ENCODE peak calls at places on chromosome 15, in seven cellular contexts. F, H, L, K, T, Z and V are unnamed samples.

GRCh38 chr15:58221591-58222241 is 83.5 kb downstream of the AQP9 start:
- DNase-seq in F (peak), H (no peak), L (no peak), K (no peak), T (peak), Z (no peak), V (no peak)

GRCh38 chr15:75720787-75721461 is 8.3 kb upstream of the CSPG4 start:
- DNase-seq in F (peak), H (peak), L (no peak), K (no peak), T (peak), Z (no peak), V (peak)

GRCh38 chr15:96703087-96703486 is 372.6 kb downstream of the NR2F2 start:
- DNase-seq in F (no peak), H (no peak), L (no peak), K (no peak), T (no peak), Z (no peak), V (no peak)

GRCh38 chr15:78684645-78685044 is 43.6 kb upstream of the CHRNB4 start:
- DNase-seq in F (peak), H (no peak), L (no peak), K (no peak), T (no peak), Z (no peak), V (no peak)

GRCh38 chr15:88908697-88909621 is 4.2 kb downstream of the MFGE8 start:
- DNase-seq in F (peak), H (no peak), L (no peak), K (no peak), T (no peak), Z (no peak), V (no peak)

GRCh38 chr15:27241942-27242341 is 271.0 kb downstream of the GABRG3 start:
- DNase-seq in F (no peak), H (no peak), L (no peak), K (no peak), T (no peak), Z (no peak), V (no peak)

GRCh38 chr15:69300129-69300588 is 1.4 kb downstream of the PAQR5 start:
- DNase-seq in F (no peak), H (peak), L (no peak), K (no peak), T (peak), Z (no peak), V (no peak)

GRCh38 chr15:71202712-71203111 is 87.4 kb downstream of the THSD4 start:
- DNase-seq in F (no peak), H (no peak), L (no peak), K (no peak), T (peak), Z (no peak), V (no peak)

GRCh38 chr15:82132116-82132515 is 86.3 kb upstream of the MEX3B start:
- DNase-seq in F (no peak), H (no peak), L (no peak), K (no peak), T (no peak), Z (no peak), V (no peak)

GRCh38 chr15:37995461-37996347 is 61.3 kb downstream of the TMCO5A start:
- DNase-seq in F (peak), H (no peak), L (no peak), K (no peak), T (no peak), Z (peak), V (peak)

GRCh38 chr15:71705151-71705550 is 105.2 kb upstream of the NR2E3 start:
- DNase-seq in F (peak), H (no peak), L (no peak), K (no peak), T (peak), Z (no peak), V (no peak)

GRCh38 chr15:52678036-52678467 is 1.1 kb downstream of the ATOSA start:
- DNase-seq in F (peak), H (peak), L (peak), K (no peak), T (peak), Z (peak), V (no peak)

GRCh38 chr15:38068600-38068999 is 134.2 kb downstream of the TMCO5A start:
- DNase-seq in F (no peak), H (no peak), L (no peak), K (no peak), T (no peak), Z (no peak), V (no peak)

GRCh38 chr15:61518191-61518950 is 289.3 kb upstream of the RORA start:
- DNase-seq in F (no peak), H (no peak), L (no peak), K (no peak), T (no peak), Z (no peak), V (no peak)

GRCh38 chr15:65789759-65790158 is 2.3 kb downstream of the DENND4A start:
- DNase-seq in F (no peak), H (no peak), L (no peak), K (no peak), T (no peak), Z (no peak), V (no peak)

GRCh38 chr15:51861557-51862350 is 32.3 kb downstream of the TMOD3 start:
- DNase-seq in F (no peak), H (no peak), L (no peak), K (no peak), T (no peak), Z (no peak), V (no peak)

GRCh38 chr15:97023131-97023844 is 692.8 kb downstream of the NR2F2 start:
- DNase-seq in F (peak), H (no peak), L (no peak), K (no peak), T (no peak), Z (no peak), V (no peak)

GRCh38 chr15:73225358-73226015 is 143.3 kb downstream of the HCN4 start:
- DNase-seq in F (no peak), H (no peak), L (no peak), K (no peak), T (peak), Z (no peak), V (no peak)

GRCh38 chr15:29035571-29036285 is 150.0 kb downstream of the APBA2 start:
- DNase-seq in F (no peak), H (peak), L (no peak), K (no peak), T (no peak), Z (no peak), V (no peak)

GRCh38 chr15:96560246-96560895 is 229.9 kb downstream of the NR2F2 start:
- DNase-seq in F (peak), H (no peak), L (no peak), K (no peak), T (no peak), Z (no peak), V (no peak)

GRCh38 chr15:87722941-87723691 is 533.4 kb downstream of the NTRK3 start:
- DNase-seq in F (no peak), H (no peak), L (no peak), K (no peak), T (no peak), Z (no peak), V (no peak)

GRCh38 chr15:90814193-90814811 is 54.1 kb upstream of the FURIN start:
- DNase-seq in F (no peak), H (no peak), L (no peak), K (no peak), T (no peak), Z (no peak), V (no peak)

GRCh38 chr15:48025118-48025517 is 95.7 kb upstream of the SLC24A5 start:
- DNase-seq in F (no peak), H (no peak), L (no peak), K (no peak), T (no peak), Z (no peak), V (no peak)

DNA sequence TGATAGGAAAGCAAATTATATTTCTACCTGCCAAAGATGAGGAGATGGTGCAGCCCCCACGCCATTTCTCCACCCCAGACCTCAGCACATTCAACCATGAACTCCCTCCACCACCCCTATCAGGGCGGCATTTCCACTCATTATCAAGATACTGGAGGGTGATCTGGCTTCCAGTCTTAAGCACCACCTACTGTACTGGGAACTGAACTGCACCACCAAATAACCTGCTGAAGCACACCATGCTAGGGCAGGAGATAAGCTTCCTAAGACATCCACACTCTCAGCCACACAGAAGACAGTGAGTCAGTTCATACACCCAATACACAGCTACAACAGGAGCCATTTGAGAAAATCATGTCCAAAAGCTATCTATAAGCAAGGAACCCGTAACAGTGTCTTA is 98.8 kb downstream of the FGF7 start:
- DNase-seq in F (peak), H (no peak), L (no peak), K (no peak), T (no peak), Z (no peak), V (no peak)
- TF ChIP-seq CTCF in F (peak), H (no peak), L (no peak), K (no peak), T (peak), Z (no peak), V (no peak)

GRCh38 chr15:74451322-74451721 is 9.6 kb downstream of the UBL7 start:
- DNase-seq in F (no peak), H (no peak), L (no peak), K (no peak), T (no peak), Z (no peak), V (no peak)

GRCh38 chr15:74451861-74452835 is 8.8 kb downstream of the UBL7 start:
- DNase-seq in F (no peak), H (no peak), L (no peak), K (no peak), T (no peak), Z (no peak), V (no peak)

GRCh38 chr15:74458473-74458872 is 2.5 kb downstream of the UBL7 start:
- DNase-seq in F (no peak), H (no peak), L (no peak), K (no peak), T (no peak), Z (no peak), V (no peak)

GRCh38 chr15:74454764-74455500 is 6.0 kb downstream of the UBL7 start:
- DNase-seq in F (no peak), H (no peak), L (no peak), K (no peak), T (no peak), Z (no peak), V (no peak)

DNA sequence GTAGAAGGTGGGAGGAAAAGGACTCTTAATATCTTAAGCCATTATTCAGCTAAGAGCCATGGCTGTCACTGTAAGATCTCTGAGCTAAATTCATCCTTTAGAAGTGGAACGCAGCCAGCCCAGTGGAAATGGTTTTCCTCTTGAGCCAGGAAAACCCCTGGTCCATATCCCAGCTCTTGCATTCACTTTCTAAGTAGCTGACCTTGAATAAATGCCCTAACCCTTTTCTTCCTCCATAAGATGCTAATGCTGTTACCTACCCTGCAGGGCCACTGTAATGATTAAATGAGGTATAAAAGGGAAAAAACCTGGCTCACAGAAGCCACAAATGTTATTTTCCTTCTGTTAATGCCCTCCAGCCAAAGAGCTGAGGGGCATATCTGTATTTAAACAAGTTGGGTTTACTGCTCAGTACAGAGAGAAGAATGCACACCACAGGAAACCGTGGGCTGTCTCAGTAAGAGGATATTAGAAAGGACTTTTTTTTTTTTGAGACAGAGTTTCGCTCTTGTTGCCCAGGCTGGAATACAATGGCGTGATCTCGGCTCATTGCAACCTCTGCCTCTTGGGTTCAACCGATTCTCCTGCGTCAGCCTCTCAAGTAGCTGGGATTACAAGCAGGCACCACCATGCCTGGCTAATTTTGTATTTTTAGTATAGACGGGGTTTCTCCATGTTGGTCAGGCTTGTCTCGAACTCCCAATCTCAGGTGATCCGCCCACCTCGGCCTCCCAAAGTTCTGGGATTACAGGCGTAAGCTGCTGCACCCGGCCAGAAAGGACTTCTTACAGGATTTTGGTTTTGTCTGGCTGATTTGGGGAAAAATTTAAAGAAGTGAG is 6.8 kb downstream of the UBL7 start:
- DNase-seq in F (peak), H (no peak), L (no peak), K (no peak), T (no peak), Z (no peak), V (no peak)
- TF ChIP-seq CTCF in F (no peak), H (no peak), L (no peak), K (no peak), T (no peak), Z (no peak), V (no peak)

GRCh38 chr15:63277044-63277892 is at the start of gene APH1B:
- DNase-seq in F (peak), H (peak), L (peak), K (no peak), T (peak), Z (peak), V (peak)
- TF ChIP-seq CTCF in F (no peak), H (no peak), L (no peak), K (peak), T (peak), Z (no peak), V (no peak)

GRCh38 chr15:41894791-41895463 is 1.1 kb upstream of the SPTBN5 start:
- DNase-seq in F (peak), H (peak), L (peak), K (no peak), T (peak), Z (peak), V (peak)
- TF ChIP-seq CTCF in F (peak), H (no peak), L (no peak), K (peak), T (no peak), Z (no peak), V (no peak)

DNA sequence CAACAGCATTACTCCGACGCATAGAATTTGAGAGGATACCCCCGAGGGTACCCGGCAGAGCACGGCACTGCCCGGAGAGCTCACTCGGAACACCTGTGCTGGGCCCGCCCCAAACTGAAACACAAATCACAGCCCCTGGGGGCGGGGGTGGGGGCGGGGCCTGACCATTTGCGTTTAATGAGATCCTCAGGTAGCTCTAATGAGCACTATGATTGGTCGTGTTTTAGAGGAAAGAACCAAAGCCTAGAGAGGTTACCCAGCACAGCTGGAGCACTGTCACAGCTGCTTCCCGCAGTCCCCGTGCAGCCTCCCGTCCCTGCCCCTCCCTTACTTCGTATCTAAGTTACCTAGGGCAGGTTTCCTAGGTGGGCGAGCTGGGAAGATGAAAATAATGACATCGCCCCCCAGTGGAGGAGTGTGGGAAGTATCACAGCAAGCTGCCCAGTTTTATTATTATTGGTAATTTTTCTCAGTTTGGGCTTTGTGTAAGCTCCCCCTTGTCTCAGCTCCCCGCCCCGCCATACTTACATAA is 187.1 kb downstream of the PDE8A start:
- DNase-seq in F (no peak), H (peak), L (no peak), K (no peak), T (peak), Z (peak), V (no peak)
- TF ChIP-seq CTCF in F (peak), H (peak), L (peak), K (peak), T (peak), Z (peak), V (no peak)

DNA sequence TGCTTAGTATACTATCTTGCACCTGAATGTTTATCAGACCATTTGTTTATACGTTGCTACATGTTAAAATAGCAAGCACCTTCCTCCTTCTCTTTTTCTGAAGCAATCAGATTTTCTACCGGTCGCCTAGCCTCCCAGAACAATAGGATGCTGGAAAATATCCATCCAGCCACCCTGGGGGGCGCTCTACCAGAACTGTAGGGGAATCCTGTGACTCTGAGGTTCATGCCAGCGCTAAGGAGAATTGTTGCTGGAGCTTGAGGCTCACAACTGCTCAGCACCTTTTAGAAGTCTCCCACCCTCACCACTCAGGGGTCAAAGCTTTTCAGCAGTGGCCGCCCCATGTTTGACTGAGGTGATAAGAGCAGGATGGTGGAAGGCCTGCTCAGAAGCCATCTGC is 27.5 kb downstream of the SQOR start:
- DNase-seq in F (no peak), H (no peak), L (no peak), K (no peak), T (peak), Z (no peak), V (no peak)
- TF ChIP-seq CTCF in F (no peak), H (no peak), L (no peak), K (no peak), T (peak), Z (no peak), V (no peak)

DNA sequence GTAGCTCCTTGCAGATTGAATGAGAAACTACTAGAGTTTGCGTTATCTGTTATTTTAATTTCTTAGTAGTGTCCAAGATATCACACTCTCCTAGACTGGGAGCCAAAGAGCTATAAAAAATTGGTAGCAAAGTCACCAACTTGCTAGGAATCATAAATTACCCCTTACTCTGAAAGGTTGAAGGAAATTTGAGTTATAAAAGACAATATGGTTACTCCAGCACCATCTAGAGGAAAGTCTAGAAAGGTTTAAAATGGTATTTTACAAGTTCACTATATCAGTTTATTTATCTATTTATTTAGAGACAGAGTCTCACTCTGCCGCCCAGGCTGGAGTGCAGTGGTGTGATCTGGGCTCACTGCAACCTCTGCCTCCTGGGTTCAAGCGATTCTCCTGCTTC is 121.6 kb downstream of the RBPMS2 start:
- DNase-seq in F (peak), H (no peak), L (no peak), K (no peak), T (no peak), Z (no peak), V (no peak)
- TF ChIP-seq CTCF in F (peak), H (peak), L (peak), K (peak), T (peak), Z (peak), V (no peak)

DNA sequence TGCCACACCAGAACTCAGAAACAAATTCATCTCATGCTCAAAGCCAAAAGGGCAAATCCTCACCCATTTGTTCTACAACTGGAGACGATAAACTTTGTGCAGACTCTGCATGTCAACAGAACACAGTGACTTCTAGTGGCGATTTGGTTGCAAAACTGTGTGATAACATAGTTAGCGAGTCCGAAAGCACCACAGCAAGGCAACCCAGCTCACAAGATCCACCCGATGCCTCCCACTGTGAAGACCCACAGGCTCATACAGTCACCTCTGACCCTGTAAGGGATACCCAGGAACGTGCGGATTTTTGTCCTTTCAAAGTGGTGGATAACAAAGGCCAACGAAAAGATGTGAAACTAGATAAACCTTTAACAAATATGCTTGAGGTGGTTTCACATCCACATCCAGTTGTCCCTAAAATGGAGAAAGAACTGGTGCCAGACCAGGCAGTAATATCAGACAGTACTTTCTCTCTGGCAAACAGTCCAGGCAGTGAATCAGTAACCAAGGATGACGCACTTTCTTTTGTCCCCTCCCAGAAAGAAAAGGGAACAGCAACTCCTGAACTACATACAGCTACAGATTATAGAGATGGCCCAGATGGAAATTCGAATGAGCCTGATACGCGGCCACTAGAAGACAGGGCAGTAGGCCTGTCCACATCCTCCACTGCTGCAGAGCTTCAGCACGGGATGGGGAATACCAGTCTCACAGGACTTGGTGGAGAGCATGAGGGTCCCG is 199.7 kb downstream of the AKAP13 start:
- DNase-seq in F (peak), H (no peak), L (no peak), K (no peak), T (no peak), Z (no peak), V (no peak)
- TF ChIP-seq CTCF in F (peak), H (no peak), L (no peak), K (no peak), T (no peak), Z (no peak), V (no peak)